ENCODE peak calls at places on chromosome 9, in seven cellular contexts. H is CD8-positive, alpha-beta T cell; F is fibroblast of pulmonary artery; J is cardiac fibroblast; B is fibroblast of the aortic adventitia; N is heart right ventricle; M is colonic mucosa. W is an unnamed sample.

GRCh38 chr9:81772144-81772543 is 82.8 kb upstream of the TLE1 start:
- DNase-seq in H (no peak), F (no peak), J (peak), B (peak), N (no peak), M (no peak), W (no peak)

GRCh38 chr9:133713960-133714495 is 24.1 kb downstream of the SARDH start:
- DNase-seq in H (no peak), F (no peak), J (no peak), B (no peak), N (no peak), M (no peak), W (no peak)

GRCh38 chr9:83280259-83280658 is 217.3 kb upstream of the RASEF start:
- DNase-seq in H (no peak), F (no peak), J (peak), B (no peak), N (no peak), M (no peak), W (peak)

GRCh38 chr9:133473743-133474142 is 5.2 kb downstream of the SLC2A6 start:
- DNase-seq in H (no peak), F (no peak), J (no peak), B (no peak), N (no peak), M (no peak), W (no peak)

GRCh38 chr9:117887941-117888340 is 183.7 kb downstream of the TLR4 start:
- DNase-seq in H (no peak), F (no peak), J (no peak), B (no peak), N (no peak), M (no peak), W (no peak)

GRCh38 chr9:96217358-96217755 is 84.6 kb downstream of the HSD17B3 start:
- DNase-seq in H (no peak), F (no peak), J (no peak), B (peak), N (no peak), M (peak), W (no peak)

GRCh38 chr9:36566813-36567217 is 5.9 kb upstream of the MELK start:
- DNase-seq in H (no peak), F (peak), J (peak), B (peak), N (peak), M (no peak), W (peak)

GRCh38 chr9:136533775-136534157 is 12.1 kb downstream of the NOTCH1 start:
- DNase-seq in H (peak), F (no peak), J (no peak), B (no peak), N (no peak), M (peak), W (no peak)

GRCh38 chr9:138063033-138063432 is 185.5 kb downstream of the CACNA1B start:
- DNase-seq in H (no peak), F (no peak), J (no peak), B (no peak), N (no peak), M (no peak), W (no peak)

GRCh38 chr9:2461886-2462285 is 159.7 kb upstream of the VLDLR start:
- DNase-seq in H (no peak), F (peak), J (no peak), B (peak), N (no peak), M (no peak), W (no peak)

GRCh38 chr9:123102380-123103113 is 69.1 kb downstream of the GPR21 start:
- DNase-seq in H (no peak), F (no peak), J (peak), B (no peak), N (no peak), M (no peak), W (no peak)

GRCh38 chr9:107557236-107557990 is 67.8 kb upstream of the KLF4 start:
- DNase-seq in H (no peak), F (peak), J (peak), B (peak), N (no peak), M (no peak), W (no peak)

GRCh38 chr9:81590688-81591087 is 98.7 kb downstream of the TLE1 start:
- DNase-seq in H (no peak), F (no peak), J (no peak), B (no peak), N (no peak), M (no peak), W (no peak)

GRCh38 chr9:84953252-84953773 is 283.8 kb downstream of the NTRK2 start:
- DNase-seq in H (no peak), F (no peak), J (no peak), B (no peak), N (no peak), M (peak), W (no peak)

GRCh38 chr9:128155736-128156500 is 4.1 kb upstream of the BBLN start:
- DNase-seq in H (no peak), F (no peak), J (no peak), B (no peak), N (no peak), M (no peak), W (no peak)

GRCh38 chr9:81317223-81317622 is 372.1 kb downstream of the TLE1 start:
- DNase-seq in H (no peak), F (no peak), J (no peak), B (no peak), N (no peak), M (no peak), W (no peak)

GRCh38 chr9:95363051-95363841 is 45.7 kb upstream of the FANCC start:
- DNase-seq in H (no peak), F (peak), J (no peak), B (peak), N (no peak), M (no peak), W (no peak)

GRCh38 chr9:2267171-2267740 is 252.1 kb downstream of the SMARCA2 start:
- DNase-seq in H (no peak), F (no peak), J (peak), B (peak), N (peak), M (no peak), W (peak)

GRCh38 chr9:132312873-132313272 is 41.9 kb downstream of the SETX start:
- DNase-seq in H (no peak), F (no peak), J (no peak), B (no peak), N (no peak), M (no peak), W (no peak)

GRCh38 chr9:128992995-128993394 is 35.1 kb downstream of the SH3GLB2 start:
- DNase-seq in H (no peak), F (peak), J (no peak), B (peak), N (no peak), M (no peak), W (peak)

GRCh38 chr9:93308676-93309075 is 124.7 kb downstream of the WNK2 start:
- DNase-seq in H (no peak), F (no peak), J (no peak), B (no peak), N (no peak), M (no peak), W (no peak)

GRCh38 chr9:77440057-77440456 is 208.1 kb downstream of the GNA14 start:
- DNase-seq in H (no peak), F (no peak), J (no peak), B (peak), N (no peak), M (no peak), W (peak)

GRCh38 chr9:4508246-4508906 is 18.1 kb downstream of the SLC1A1 start:
- DNase-seq in H (no peak), F (peak), J (peak), B (peak), N (no peak), M (no peak), W (peak)

GRCh38 chr9:133031496-133031911 is 707 bp downstream of the GTF3C5 start:
- DNase-seq in H (no peak), F (no peak), J (no peak), B (no peak), N (no peak), M (no peak), W (no peak)

DNA sequence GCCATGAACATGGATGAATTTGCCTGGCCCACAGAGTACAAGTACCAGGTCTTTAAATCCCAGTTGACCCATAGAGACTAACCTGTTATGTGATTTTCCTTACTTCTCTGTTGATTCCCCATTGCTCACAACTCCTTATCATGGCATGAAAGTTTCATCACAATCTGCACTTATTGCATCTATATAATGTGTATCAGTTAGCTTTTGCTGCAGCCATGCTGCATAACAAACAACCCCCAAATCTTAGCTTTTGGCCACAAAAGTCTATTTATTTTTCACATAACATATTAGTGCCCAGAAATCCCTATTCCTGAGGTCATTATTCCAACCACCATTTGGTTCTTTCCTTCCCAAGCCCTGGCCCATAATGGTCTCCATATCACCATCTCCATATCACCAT is 3.7 kb downstream of the GGTA1 start:
- DNase-seq in H (no peak), F (no peak), J (no peak), B (no peak), N (no peak), M (no peak), W (no peak)
- TF ChIP-seq CTCF in H (no peak), F (no peak), J (no peak), B (no peak), N (no peak), M (no peak), W (no peak)

GRCh38 chr9:68894502-68894901 is 119.4 kb downstream of the PRKACG start:
- DNase-seq in H (no peak), F (no peak), J (peak), B (no peak), N (no peak), M (no peak), W (no peak)

GRCh38 chr9:68898781-68899439 is 115.0 kb downstream of the PRKACG start:
- DNase-seq in H (no peak), F (no peak), J (no peak), B (no peak), N (no peak), M (no peak), W (no peak)

GRCh38 chr9:68897557-68898145 is 116.3 kb downstream of the PRKACG start:
- DNase-seq in H (no peak), F (no peak), J (no peak), B (no peak), N (peak), M (no peak), W (no peak)

GRCh38 chr9:68896495-68896894 is 117.4 kb downstream of the PRKACG start:
- DNase-seq in H (no peak), F (no peak), J (no peak), B (no peak), N (peak), M (no peak), W (no peak)

DNA sequence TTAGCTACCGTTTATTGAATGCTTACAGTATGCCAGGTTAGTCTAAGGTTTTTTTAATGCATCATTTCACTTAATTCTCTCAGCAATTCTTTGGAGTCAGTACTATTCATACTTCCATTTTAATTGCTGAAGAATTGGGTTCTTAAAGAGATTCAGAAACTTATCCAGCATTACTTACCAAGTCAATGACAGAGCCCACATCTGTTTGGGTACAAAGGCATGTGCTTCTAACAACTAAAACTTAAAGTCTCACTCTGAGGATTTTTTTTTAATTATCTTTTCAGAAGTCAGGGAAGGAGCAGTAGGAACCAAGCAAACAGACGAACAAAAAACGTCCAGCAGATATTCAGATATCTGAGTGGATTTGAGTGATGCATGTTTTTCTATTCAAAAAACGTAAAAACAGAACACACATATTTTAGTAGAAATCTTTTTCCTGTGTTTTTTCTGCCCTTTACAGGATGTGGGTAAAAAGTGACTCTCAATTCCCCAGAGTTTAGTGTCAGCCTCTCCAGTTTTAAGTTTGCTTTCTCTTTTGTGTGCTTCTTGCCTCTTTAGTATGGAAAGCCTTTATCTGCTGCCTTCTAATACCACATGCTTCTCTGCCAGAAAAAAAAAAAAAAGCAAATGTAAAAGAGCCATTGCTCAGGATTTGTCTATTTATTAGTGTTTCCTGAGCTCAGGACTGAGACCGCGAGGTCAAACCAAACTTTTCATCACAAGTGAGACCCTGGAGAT is 118.0 kb downstream of the PRKACG start:
- DNase-seq in H (no peak), F (peak), J (peak), B (peak), N (no peak), M (no peak), W (no peak)
- H3K4me3 ChIP-seq in H (no peak), F (no peak), J (no peak), B (no peak), N (no peak), M (no peak), W (no peak)

DNA sequence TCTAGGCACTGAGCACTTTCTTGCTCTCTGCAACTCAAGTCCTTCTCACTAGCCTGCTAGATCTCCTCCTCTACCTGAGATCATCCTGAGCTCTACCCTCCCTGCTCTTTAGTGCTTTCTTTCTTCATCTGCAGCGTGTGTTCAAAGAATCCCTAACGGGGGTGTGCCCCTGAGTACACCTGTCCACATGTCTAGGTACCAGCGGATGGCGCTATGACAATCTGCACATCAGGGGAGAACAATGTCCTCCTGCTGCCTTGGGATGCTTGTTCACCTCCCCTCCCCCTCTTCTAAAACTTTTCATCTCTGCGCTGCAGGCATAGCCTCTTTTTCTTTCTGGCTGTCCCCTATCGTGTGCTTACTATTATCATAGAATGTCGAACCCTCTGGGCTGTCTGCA is 42.7 kb downstream of the PTPN3 start:
- DNase-seq in H (no peak), F (no peak), J (no peak), B (no peak), N (no peak), M (no peak), W (no peak)
- TF ChIP-seq CTCF in H (no peak), F (no peak), J (no peak), B (no peak), N (no peak), M (no peak), W (no peak)

GRCh38 chr9:37800631-37801286 is at the start of gene DCAF10:
- DNase-seq in H (peak), F (peak), J (peak), B (peak), N (peak), M (peak), W (peak)

GRCh38 chr9:37801287-37801850 is 772 bp downstream of the DCAF10 start:
- DNase-seq in H (no peak), F (peak), J (peak), B (peak), N (no peak), M (peak), W (no peak)

GRCh38 chr9:37801959-37802711 is 1.5 kb downstream of the DCAF10 start:
- DNase-seq in H (no peak), F (no peak), J (no peak), B (no peak), N (no peak), M (no peak), W (no peak)

GRCh38 chr9:37798677-37799076 is 1.9 kb upstream of the DCAF10 start:
- DNase-seq in H (no peak), F (no peak), J (no peak), B (no peak), N (no peak), M (no peak), W (no peak)
- H3K4me3 ChIP-seq in H (no peak), F (no peak), J (no peak), B (no peak), N (no peak), M (no peak), W (no peak)

GRCh38 chr9:116365056-116365471 is 211.5 kb downstream of the PAPPA start:
- DNase-seq in H (no peak), F (peak), J (peak), B (peak), N (peak), M (peak), W (peak)
- TF ChIP-seq CTCF in H (no peak), F (peak), J (peak), B (peak), N (no peak), M (no peak), W (peak)

GRCh38 chr9:109499061-109499630 is 1.0 kb upstream of the PTPN3 start:
- DNase-seq in H (no peak), F (no peak), J (no peak), B (no peak), N (no peak), M (no peak), W (no peak)

GRCh38 chr9:109497193-109498165 is 628 bp downstream of the PTPN3 start:
- DNase-seq in H (no peak), F (no peak), J (no peak), B (no peak), N (no peak), M (peak), W (peak)

GRCh38 chr9:109500421-109500974 is 2.4 kb upstream of the PTPN3 start:
- DNase-seq in H (no peak), F (no peak), J (no peak), B (no peak), N (no peak), M (no peak), W (no peak)

GRCh38 chr9:109498195-109499060 is at the start of gene PTPN3:
- DNase-seq in H (no peak), F (no peak), J (no peak), B (no peak), N (no peak), M (peak), W (no peak)

GRCh38 chr9:109499631-109500120 is 1.6 kb upstream of the PTPN3 start:
- DNase-seq in H (no peak), F (peak), J (peak), B (no peak), N (peak), M (peak), W (peak)
- H3K4me3 ChIP-seq in H (no peak), F (peak), J (peak), B (no peak), N (peak), M (peak), W (peak)

GRCh38 chr9:9299134-9299533 is 1313.7 kb downstream of the PTPRD start:
- DNase-seq in H (no peak), F (no peak), J (no peak), B (no peak), N (no peak), M (no peak), W (no peak)
- TF ChIP-seq CTCF in H (no peak), F (no peak), J (no peak), B (no peak), N (no peak), M (no peak), W (no peak)

GRCh38 chr9:34381323-34381722 is 4.6 kb upstream of the MYORG start:
- DNase-seq in H (no peak), F (no peak), J (no peak), B (no peak), N (peak), M (peak), W (no peak)
- H3K4me3 ChIP-seq in H (peak), F (peak), J (peak), B (peak), N (peak), M (peak), W (peak)

W was measured in foreskin fibroblast.